ENCODE peak calls at places on chromosome 6, in five cellular contexts. E, I, P, G and N are unnamed samples.

GRCh38 chr6:40806479-40806878 is 219.3 kb upstream of the LRFN2 start:
- DNase-seq in G (no peak), I (no peak), P (no peak), E (no peak), N (no peak)

GRCh38 chr6:14429396-14429795 is 311.8 kb downstream of the CD83 start:
- DNase-seq in P (no peak), I (no peak), G (no peak), E (no peak), N (no peak)

GRCh38 chr6:88301888-88302768 is 136.0 kb upstream of the CNR1 start:
- DNase-seq in I (no peak), P (no peak), E (no peak), G (no peak), N (no peak)

GRCh38 chr6:43477235-43478007 is at the start of gene TJAP1:
- DNase-seq in E (peak), P (peak), G (peak), I (peak), N (peak)

GRCh38 chr6:41940759-41941279 is 789 bp downstream of the CCND3 start:
- DNase-seq in G (peak), E (peak), P (no peak), I (peak), N (peak)

GRCh38 chr6:2783188-2783957 is 18.2 kb downstream of the WRNIP1 start:
- DNase-seq in P (peak), E (peak), G (no peak), I (peak), N (no peak)

GRCh38 chr6:1515781-1516180 is 93.9 kb upstream of the FOXC1 start:
- DNase-seq in P (no peak), E (no peak), G (no peak), I (no peak), N (no peak)

GRCh38 chr6:167676666-167677421 is 149.9 kb upstream of the AFDN start:
- DNase-seq in P (no peak), I (no peak), G (peak), E (no peak), N (no peak)

GRCh38 chr6:25485820-25486559 is 166.0 kb upstream of the SCGN start:
- DNase-seq in I (no peak), P (no peak), E (no peak), G (no peak), N (no peak)

GRCh38 chr6:150593119-150593518 is 6.6 kb upstream of the PLEKHG1 start:
- DNase-seq in I (no peak), G (no peak), P (no peak), E (no peak), N (no peak)

GRCh38 chr6:109349419-109349987 is 32.8 kb downstream of the CD164 start:
- DNase-seq in E (peak), I (peak), G (no peak), P (peak), N (no peak)

GRCh38 chr6:92827104-92827503 is 592.3 kb downstream of the EPHA7 start:
- DNase-seq in E (no peak), I (no peak), G (no peak), P (no peak), N (no peak)

GRCh38 chr6:167849846-167850459 is 23.2 kb downstream of the AFDN start:
- DNase-seq in G (no peak), P (peak), E (peak), I (no peak), N (no peak)

GRCh38 chr6:24666097-24666615 is 543 bp downstream of the TDP2 start:
- DNase-seq in G (no peak), P (no peak), E (peak), I (peak), N (peak)

GRCh38 chr6:165834613-165835259 is 171.7 kb upstream of the PDE10A start:
- DNase-seq in G (no peak), E (no peak), I (peak), P (peak), N (no peak)

GRCh38 chr6:24599686-24600399 is 46.1 kb downstream of the KIAA0319 start:
- DNase-seq in I (no peak), E (no peak), G (no peak), P (no peak), N (no peak)

GRCh38 chr6:82687855-82688254 is 324.2 kb downstream of the TPBG start:
- DNase-seq in G (no peak), P (no peak), I (no peak), E (no peak), N (no peak)

GRCh38 chr6:38174806-38175495 is 355.4 kb downstream of the ZFAND3 start:
- DNase-seq in G (no peak), I (no peak), P (no peak), E (no peak), N (no peak)

GRCh38 chr6:56348578-56348977 is 101.2 kb upstream of the COL21A1 start:
- DNase-seq in P (no peak), G (no peak), I (no peak), E (no peak), N (no peak)

GRCh38 chr6:32113386-32114352 is 4.5 kb upstream of the TNXB start:
- DNase-seq in I (peak), P (no peak), E (peak), G (peak), N (no peak)

GRCh38 chr6:22413681-22414305 is 117.0 kb upstream of the PRL start:
- DNase-seq in E (peak), P (no peak), G (no peak), I (peak), N (no peak)

GRCh38 chr6:106803188-106803587 is 171.3 kb downstream of the CD24 start:
- DNase-seq in P (no peak), I (no peak), E (no peak), G (no peak), N (no peak)